ENCODE peak calls at places on chromosomes 4 and X, in four cellular contexts. S, Z, F and A are unnamed samples.

GRCh38 chr4:8353158-8353495 is 83.6 kb downstream of the HTRA3 start:
- DNase-seq in S (no peak), Z (no peak), F (peak; percentile 68), A (no peak)

GRCh38 chr4:56215901-56216300 is 171.4 kb downstream of the AASDH start:
- DNase-seq in S (no peak), Z (peak; percentile 40), F (no peak), A (no peak)

GRCh38 chr4:112371361-112371760 is 74.2 kb downstream of the ALPK1 start:
- DNase-seq in S (no peak), Z (no peak), F (no peak), A (no peak)

GRCh38 chr4:145933134-145933533 is 5.5 kb downstream of the ZNF827 start:
- DNase-seq in S (no peak), Z (no peak), F (no peak), A (no peak)

GRCh38 chr4:54539500-54540029 is 118.2 kb upstream of the KIT start:
- DNase-seq in S (no peak), Z (peak; percentile 24), F (peak; percentile 89), A (no peak)

GRCh38 chrX:83521905-83522304 is 13.8 kb downstream of the POU3F4 start:
- DNase-seq in S (no peak), Z (no peak), F (no peak), A (no peak)

GRCh38 chr4:107564326-107564725 is 155.7 kb downstream of the PAPSS1 start:
- DNase-seq in S (no peak), Z (no peak), F (no peak), A (no peak)

GRCh38 chrX:15606064-15606590 is 5.4 kb upstream of the ACE2 start:
- DNase-seq in S (no peak), Z (no peak), F (no peak), A (no peak)

GRCh38 chr4:115850799-115851509 is 737.5 kb upstream of the NDST4 start:
- DNase-seq in S (no peak), Z (no peak), F (no peak), A (no peak)

GRCh38 chr4:106238819-106239420 is 77.1 kb downstream of the TBCK start:
- DNase-seq in S (peak; percentile 2), Z (peak; percentile 62), F (no peak), A (no peak)

GRCh38 chrX:38138900-38139299 is 81.8 kb downstream of the SRPX start:
- DNase-seq in S (no peak), Z (no peak), F (no peak), A (no peak)

GRCh38 chr4:153465583-153465921 is 608 bp upstream of the TMEM131L start:
- DNase-seq in S (no peak), Z (peak; percentile 48), F (no peak), A (no peak)

GRCh38 chr4:80587861-80588385 is 252.4 kb downstream of the CFAP299 start:
- DNase-seq in S (no peak), Z (peak; percentile 90), F (no peak), A (no peak)

GRCh38 chr4:80594696-80595095 is 259.2 kb downstream of the CFAP299 start:
- DNase-seq in S (no peak), Z (no peak), F (no peak), A (no peak)

GRCh38 chr4:80592950-80593349 is 257.4 kb downstream of the CFAP299 start:
- DNase-seq in S (no peak), Z (peak; percentile 6), F (no peak), A (no peak)
- TF ChIP-seq CTCF in S (no peak), Z (peak; percentile 37), F (no peak), A (no peak)

GRCh38 chr4:6782147-6782845 is at the start of gene KIAA0232:
- DNase-seq in S (peak; percentile 95), Z (peak; percentile 96), F (peak; percentile 97), A (peak; percentile 84)
- TF ChIP-seq CTCF in S (no peak), Z (no peak), F (no peak), A (no peak)

DNA sequence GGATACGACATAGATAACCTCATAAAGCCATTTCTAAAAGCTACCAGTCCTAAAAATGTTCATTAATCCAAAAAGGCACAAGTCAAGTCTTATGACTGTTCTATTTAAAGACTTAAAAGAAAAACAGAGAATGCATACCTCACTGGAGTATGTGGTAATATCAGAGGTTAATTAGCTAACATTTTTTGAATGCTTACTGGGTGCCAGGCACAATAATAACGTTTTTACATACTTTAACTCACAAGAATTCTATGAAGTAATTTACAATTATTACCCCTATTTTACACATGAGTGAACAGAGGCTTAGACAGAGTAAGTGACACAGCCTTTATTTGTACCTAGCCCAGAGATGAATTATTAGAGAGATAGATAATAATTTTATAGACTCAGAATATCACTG is 207.5 kb downstream of the PDGFC start:
- DNase-seq in S (no peak), Z (peak; percentile 46), F (no peak), A (no peak)
- TF ChIP-seq CTCF in S (no peak), Z (no peak), F (no peak), A (no peak)

DNA sequence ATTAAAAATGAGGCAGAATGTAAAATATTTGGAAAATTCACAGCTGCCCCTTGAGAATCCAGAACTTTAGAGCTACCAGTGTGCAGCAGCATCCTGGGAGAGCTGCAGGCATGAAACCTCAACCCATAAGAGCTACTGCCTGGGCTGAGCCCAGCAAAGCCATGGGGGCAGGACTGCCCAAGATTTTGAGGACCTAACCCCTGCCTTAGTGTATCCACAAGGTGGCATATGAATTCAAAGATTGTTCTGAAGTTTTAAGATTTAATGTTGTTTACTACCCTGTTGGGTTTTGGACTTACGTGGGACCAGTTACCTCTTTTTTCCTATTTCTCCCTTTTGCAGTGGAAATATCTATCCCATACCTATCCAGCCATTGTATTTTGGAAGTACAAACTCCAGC is 26.4 kb downstream of the CASP6 start:
- DNase-seq in S (no peak), Z (no peak), F (no peak), A (no peak)
- TF ChIP-seq CTCF in S (no peak), Z (peak; percentile 9), F (no peak), A (no peak)

GRCh38 chr4:86898562-86898961 is 6.3 kb upstream of the C4orf36 start:
- DNase-seq in S (no peak), Z (peak; percentile 47), F (no peak), A (no peak)
- TF ChIP-seq CTCF in S (no peak), Z (peak; percentile 59), F (no peak), A (peak; percentile 13)

GRCh38 chr4:4884611-4885010 is 25.1 kb downstream of the MSX1 start:
- DNase-seq in S (no peak), Z (no peak), F (peak; percentile 52), A (no peak)

GRCh38 chr4:4881432-4881831 is 22.0 kb downstream of the MSX1 start:
- DNase-seq in S (no peak), Z (no peak), F (no peak), A (no peak)

GRCh38 chr4:4875611-4876010 is 16.1 kb downstream of the MSX1 start:
- DNase-seq in S (no peak), Z (no peak), F (no peak), A (no peak)

GRCh38 chr4:4876945-4877661 is 17.6 kb downstream of the MSX1 start:
- DNase-seq in S (no peak), Z (no peak), F (no peak), A (no peak)

DNA sequence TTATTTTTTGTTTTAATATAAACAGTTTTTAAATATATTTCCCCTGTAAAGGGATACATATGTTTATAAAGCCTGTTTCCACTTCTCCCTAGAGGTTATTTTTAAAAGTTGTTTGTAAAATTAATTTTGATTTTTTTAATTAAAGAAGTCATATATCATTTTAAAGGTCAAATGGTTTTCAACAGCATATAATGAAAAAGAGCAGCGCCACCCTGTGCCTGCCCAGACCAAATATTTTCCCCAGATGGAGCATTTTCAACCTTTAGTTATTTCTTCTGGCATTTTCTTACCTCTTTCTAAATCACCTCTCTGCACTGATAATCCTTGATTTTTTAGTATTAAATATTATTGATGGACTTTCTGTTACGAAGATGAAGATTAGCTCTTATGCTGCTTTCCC is 21.0 kb downstream of the MSX1 start:
- DNase-seq in S (no peak), Z (peak; percentile 19), F (no peak), A (no peak)
- TF ChIP-seq CTCF in S (peak; percentile 27), Z (peak; percentile 37), F (no peak), A (no peak)